ENCODE peak calls at places on chromosomes 12 and 14, in eight cellular contexts. P is mucosa of descending colon; Q is activated naive CD8-positive, alpha-beta T cell treated with anti-CD3 and anti-CD28 coated beads for 36 hours; K is fibroblast of lung; Y is endothelial cell; G is GM13977; T is AG08395; B is GM04503. N is an unnamed sample.
A peak's percentile ranks its signal among the peaks of the same experiment; 100 is the strongest.

GRCh38 chr14:100305446-100306255 is 593 bp downstream of the SLC25A29 start:
- DNase-seq in P (peak; percentile 44), Y (peak; percentile 31), B (no peak), K (no peak), G (peak; percentile 60), T (no peak), Q (peak; percentile 34), N (peak; percentile 50)

GRCh38 chr12:52876371-52876770 is 27.6 kb upstream of the KRT78 start:
- DNase-seq in P (peak; percentile 90), T (no peak), Q (no peak), G (no peak), B (no peak), Y (no peak), K (no peak), N (no peak)

GRCh38 chr12:132506730-132507538 is 17.0 kb downstream of the FBRSL1 start:
- DNase-seq in G (peak; percentile 80), B (no peak), P (peak; percentile 54), Y (no peak), K (peak; percentile 75), T (peak; percentile 90), Q (peak; percentile 80), N (peak; percentile 67)

GRCh38 chr14:29643415-29644206 is 284.0 kb downstream of the PRKD1 start:
- DNase-seq in Y (no peak), Q (no peak), T (no peak), P (no peak), G (no peak), K (peak; percentile 69), B (no peak), N (no peak)

GRCh38 chr12:22287776-22288621 is 46.5 kb downstream of the ST8SIA1 start:
- DNase-seq in Q (no peak), P (no peak), K (peak; percentile 47), T (peak; percentile 57), Y (no peak), G (no peak), B (no peak), N (no peak)

GRCh38 chr14:34453226-34453625 is 8.8 kb downstream of the SPTSSA start:
- DNase-seq in Y (no peak), P (no peak), G (no peak), B (no peak), K (no peak), T (no peak), Q (no peak), N (no peak)

GRCh38 chr12:15522574-15523187 is 200.4 kb downstream of the PTPRO start:
- DNase-seq in B (no peak), K (peak; percentile 76), T (peak; percentile 41), Y (no peak), P (no peak), G (peak; percentile 26), Q (no peak), N (no peak)

GRCh38 chr12:132551271-132552120 is 58.9 kb downstream of the LRCOL1 start:
- DNase-seq in B (no peak), T (no peak), Y (no peak), K (no peak), G (no peak), Q (no peak), P (no peak), N (no peak)

GRCh38 chr14:26992403-26993115 is 394.7 kb upstream of the NOVA1 start:
- DNase-seq in K (no peak), Y (no peak), P (peak; percentile 36), Q (no peak), G (no peak), B (no peak), T (no peak), N (no peak)

GRCh38 chr14:64815257-64815656 is 64.5 kb downstream of the SPTB start:
- DNase-seq in P (no peak), G (no peak), T (no peak), Y (no peak), B (no peak), K (no peak), Q (no peak), N (no peak)

GRCh38 chr14:101090976-101091375 is 187.5 kb upstream of the RTL1 start:
- DNase-seq in P (no peak), Q (no peak), T (no peak), K (no peak), G (no peak), Y (no peak), B (no peak), N (no peak)

GRCh38 chr14:94383777-94384176 is 4.6 kb downstream of the SERPINA1 start:
- DNase-seq in Y (no peak), G (no peak), T (no peak), K (no peak), Q (no peak), P (no peak), B (no peak), N (no peak)

GRCh38 chr12:127930122-127930521 is 336.8 kb upstream of the TMEM132C start:
- DNase-seq in Q (no peak), G (no peak), P (no peak), K (no peak), Y (no peak), T (no peak), B (no peak), N (no peak)

GRCh38 chr12:109779382-109779781 is 53.8 kb downstream of the TRPV4 start:
- DNase-seq in G (no peak), Q (no peak), Y (no peak), T (no peak), K (no peak), P (no peak), B (no peak), N (no peak)

GRCh38 chr14:68955164-68955921 is 23.8 kb downstream of the ACTN1 start:
- DNase-seq in K (no peak), P (peak; percentile 66), G (no peak), B (no peak), Q (no peak), Y (no peak), T (no peak), N (no peak)

GRCh38 chr12:81257952-81258551 is 180.2 kb downstream of the ACSS3 start:
- DNase-seq in Q (no peak), T (peak; percentile 33), B (peak; percentile 16), G (no peak), P (peak; percentile 10), K (peak; percentile 72), Y (peak; percentile 26), N (no peak)

GRCh38 chr12:92085040-92085439 is 60.6 kb downstream of the BTG1 start:
- DNase-seq in P (no peak), T (no peak), K (peak; percentile 68), Y (no peak), G (no peak), Q (no peak), B (no peak), N (no peak)

GRCh38 chr14:88951370-88951769 is 126.9 kb downstream of the TTC8 start:
- DNase-seq in Y (no peak), G (no peak), B (no peak), K (no peak), P (no peak), Q (no peak), T (no peak), N (no peak)

GRCh38 chr14:71362920-71363584 is 455.8 kb downstream of the PCNX1 start:
- DNase-seq in Q (no peak), Y (no peak), G (no peak), P (no peak), K (peak; percentile 88), B (no peak), T (peak; percentile 58), N (no peak)

GRCh38 chr14:77116194-77116817 is 18.2 kb downstream of the CIPC start:
- DNase-seq in B (no peak), G (no peak), Q (no peak), Y (no peak), P (no peak), K (no peak), T (no peak), N (no peak)

GRCh38 chr12:119480551-119480950 is 113.0 kb upstream of the TMEM233 start:
- DNase-seq in Q (no peak), P (no peak), G (no peak), B (no peak), T (no peak), Y (no peak), K (no peak), N (no peak)

GRCh38 chr12:117968826-117969659 is at the start of gene KSR2:
- DNase-seq in T (peak; percentile 23), Q (peak; percentile 79), Y (peak; percentile 57), G (peak; percentile 89), K (no peak), B (no peak), P (peak; percentile 88), N (peak; percentile 56)

GRCh38 chr14:69626132-69626500 is 14.7 kb downstream of the SUSD6 start:
- DNase-seq in Q (no peak), K (no peak), B (no peak), Y (no peak), G (no peak), T (no peak), P (no peak), N (no peak)

GRCh38 chr12:117212563-117213190 is 22.4 kb upstream of the FBXO21 start:
- DNase-seq in B (peak; percentile 39), K (peak; percentile 82), P (peak; percentile 87), Q (peak; percentile 50), Y (peak; percentile 76), T (peak; percentile 91), G (peak; percentile 80), N (peak; percentile 30)

GRCh38 chr12:124238886-124239285 is 56.0 kb upstream of the RFLNA start:
- DNase-seq in P (peak; percentile 81), G (no peak), T (no peak), K (no peak), Q (no peak), Y (no peak), B (no peak), N (no peak)

GRCh38 chr14:50056457-50056856 is 59.9 kb downstream of the VCPKMT start:
- DNase-seq in Q (no peak), B (no peak), T (no peak), G (no peak), K (no peak), Y (no peak), P (peak; percentile 11), N (no peak)

GRCh38 chr12:122366685-122367475 is 55.6 kb downstream of the CLIP1 start:
- DNase-seq in Y (peak; percentile 13), B (peak; percentile 94), K (peak; percentile 90), T (peak; percentile 91), Q (no peak), P (peak; percentile 23), G (no peak), N (no peak)

GRCh38 chr14:54627325-54627717 is 60.4 kb downstream of the SAMD4A start:
- DNase-seq in P (no peak), K (no peak), G (no peak), Y (no peak), Q (peak; percentile 16), T (no peak), B (no peak), N (no peak)

GRCh38 chr12:9711664-9712063 is 21.2 kb downstream of the CLECL1 start:
- DNase-seq in G (no peak), T (peak; percentile 31), Q (no peak), P (no peak), Y (no peak), K (no peak), B (peak; percentile 23), N (no peak)

GRCh38 chr14:94935901-94936300 is 166.0 kb upstream of the GSC start:
- DNase-seq in Y (no peak), T (no peak), G (no peak), Q (no peak), P (no peak), K (no peak), B (no peak), N (no peak)

GRCh38 chr14:94217116-94217515 is 43.0 kb downstream of the PPP4R4 start:
- DNase-seq in G (no peak), P (no peak), B (no peak), T (no peak), Q (no peak), K (no peak), Y (no peak), N (no peak)

GRCh38 chr14:75523771-75524171 is 1.5 kb downstream of the BATF start:
- DNase-seq in Y (peak; percentile 16), B (no peak), T (no peak), G (no peak), P (no peak), K (peak; percentile 17), Q (no peak), N (no peak)

GRCh38 chr14:67820428-67820881 is 876 bp downstream of the RAD51B start:
- DNase-seq in P (peak; percentile 68), Q (no peak), G (no peak), Y (no peak), T (peak; percentile 42), K (peak; percentile 14), B (no peak), N (no peak)

GRCh38 chr14:75264036-75264435 is 14.6 kb upstream of the FOS start:
- DNase-seq in K (no peak), Q (no peak), G (no peak), Y (no peak), P (no peak), T (no peak), B (no peak), N (no peak)

N was measured in activated T-helper 2 cell treated with anti-CD3 and anti-CD28 coated beads, Interferon-gamma antibody, Interleukin-2, Interleukin-4, amounts not matched to agents 10 μg/mL and 5 μg/mL and 100 μg/mL, durations not matched to agents 14 hours and 24 hours and 36 hours.